ENCODE peak calls at places on chromosomes 1 and 21, in five cellular contexts. M is prostate gland, K is stomach, J is GM12864, R is IMR-90. T is an unnamed sample.

GRCh38 chr1:29292344-29292743 is 56.0 kb downstream of the PTPRU start:
- DNase-seq in M (no peak), K (no peak), J (no peak), R (peak), T (no peak)

GRCh38 chr21:44534688-44535087 is 5.3 kb downstream of the KRTAP10-1 start:
- DNase-seq in M (no peak), K (no peak), J (no peak), R (no peak), T (no peak)

GRCh38 chr1:7505094-7505838 is 265.8 kb upstream of the VAMP3 start:
- DNase-seq in M (no peak), K (no peak), J (no peak), R (no peak), T (no peak)

GRCh38 chr1:96073100-96073499 is 648.5 kb upstream of the PTBP2 start:
- DNase-seq in M (no peak), K (no peak), J (no peak), R (no peak), T (no peak)

GRCh38 chr1:2206813-2207488 is 12.4 kb upstream of the FAAP20 start:
- DNase-seq in M (no peak), K (no peak), J (no peak), R (no peak), T (no peak)

GRCh38 chr1:27970401-27970800 is 10.6 kb downstream of the XKR8 start:
- DNase-seq in M (no peak), K (no peak), J (no peak), R (peak), T (peak)

GRCh38 chr1:221801773-221802516 is 60.1 kb upstream of the DUSP10 start:
- DNase-seq in M (no peak), K (no peak), J (no peak), R (peak), T (peak)

GRCh38 chr21:10616535-10616934 is 95.2 kb downstream of the TPTE start:
- DNase-seq in M (no peak), K (no peak), J (no peak), R (no peak), T (no peak)

GRCh38 chr1:210252621-210253041 is 20.0 kb downstream of the SERTAD4 start:
- DNase-seq in M (peak), K (peak), J (no peak), R (no peak), T (no peak)

GRCh38 chr21:36134820-36135390 is at the start of gene CBR3:
- DNase-seq in M (peak), K (peak), J (no peak), R (peak), T (peak)

GRCh38 chr1:230303822-230304221 is 122.3 kb downstream of the PGBD5 start:
- DNase-seq in M (no peak), K (no peak), J (no peak), R (peak), T (peak)

GRCh38 chr1:77222496-77222895 is 3.3 kb upstream of the PIGK start:
- DNase-seq in M (no peak), K (no peak), J (no peak), R (no peak), T (no peak)

GRCh38 chr21:40270134-40270533 is 402.9 kb downstream of the PCP4 start:
- DNase-seq in M (no peak), K (no peak), J (no peak), R (no peak), T (no peak)

GRCh38 chr1:245121523-245121922 is 33.3 kb upstream of the KIF26B start:
- DNase-seq in M (no peak), K (no peak), J (no peak), R (no peak), T (no peak)

GRCh38 chr1:177585492-177586220 is 384.2 kb downstream of the SEC16B start:
- DNase-seq in M (peak), K (peak), J (no peak), R (no peak), T (no peak)

GRCh38 chr1:61370177-61370907 is 288.0 kb downstream of the NFIA start:
- DNase-seq in M (no peak), K (no peak), J (no peak), R (no peak), T (peak)

GRCh38 chr1:221832617-221833016 is 90.7 kb upstream of the DUSP10 start:
- DNase-seq in M (peak), K (no peak), J (no peak), R (no peak), T (no peak)

GRCh38 chr1:21899972-21900371 is 37.1 kb downstream of the HSPG2 start:
- DNase-seq in M (no peak), K (no peak), J (no peak), R (no peak), T (peak)

GRCh38 chr1:51877434-51878306 is 857 bp downstream of the NRDC start:
- DNase-seq in M (peak), K (no peak), J (no peak), R (peak), T (peak)

GRCh38 chr1:201914456-201915235 is 25.9 kb downstream of the SHISA4 start:
- DNase-seq in M (no peak), K (no peak), J (no peak), R (peak), T (peak)

GRCh38 chr1:43273708-43274107 is 3.9 kb downstream of the TMEM125 start:
- DNase-seq in M (no peak), K (peak), J (no peak), R (no peak), T (no peak)

GRCh38 chr1:31166462-31166861 is 73.2 kb downstream of the NKAIN1 start:
- DNase-seq in M (no peak), K (no peak), J (no peak), R (no peak), T (no peak)

GRCh38 chr1:197781998-197782718 is 6.9 kb upstream of the DENND1B start:
- DNase-seq in M (no peak), K (no peak), J (no peak), R (peak), T (no peak)

GRCh38 chr1:228830954-228831481 is 95.7 kb downstream of the RHOU start:
- DNase-seq in M (no peak), K (no peak), J (no peak), R (peak), T (peak)

GRCh38 chr1:200317236-200317635 is 92.6 kb downstream of the ZNF281 start:
- DNase-seq in M (no peak), K (no peak), J (no peak), R (peak), T (no peak)

GRCh38 chr1:18581420-18581880 is 49.2 kb upstream of the PAX7 start:
- DNase-seq in M (peak), K (peak), J (no peak), R (no peak), T (peak)

GRCh38 chr1:11746092-11746491 is 10.2 kb downstream of the AGTRAP start:
- DNase-seq in M (no peak), K (no peak), J (no peak), R (peak), T (no peak)

GRCh38 chr1:23575226-23575810 is 16.0 kb upstream of the ID3 start:
- DNase-seq in M (no peak), K (no peak), J (no peak), R (no peak), T (no peak)

GRCh38 chr1:85361106-85361505 is 84.7 kb upstream of the BCL10 start:
- DNase-seq in M (no peak), K (no peak), J (no peak), R (peak), T (peak)

GRCh38 chr1:184545601-184546000 is 158.8 kb downstream of the C1orf21 start:
- DNase-seq in M (peak), K (no peak), J (no peak), R (peak), T (peak)

GRCh38 chr1:183370399-183371058 is 47.7 kb downstream of the NMNAT2 start:
- DNase-seq in M (peak), K (peak), J (no peak), R (no peak), T (no peak)

GRCh38 chr21:31326478-31327247 is 17.4 kb downstream of the TIAM1 start:
- DNase-seq in M (no peak), K (no peak), J (peak), R (no peak), T (peak)

GRCh38 chr1:63322248-63322943 is at the start of gene FOXD3:
- DNase-seq in M (peak), K (peak), J (peak), R (peak), T (peak)

GRCh38 chr1:168945870-168946269 is 160.6 kb upstream of the ATP1B1 start:
- DNase-seq in M (no peak), K (peak), J (no peak), R (no peak), T (no peak)

GRCh38 chr21:43268804-43269186 is 100.0 kb downstream of the CRYAA start:
- DNase-seq in M (no peak), K (no peak), J (no peak), R (no peak), T (no peak)

GRCh38 chr21:23507501-23507900 is 2099.8 kb downstream of the MRPL39 start:
- DNase-seq in M (no peak), K (no peak), J (no peak), R (no peak), T (no peak)

GRCh38 chr1:230937370-230937769 is 41.3 kb downstream of the TTC13 start:
- DNase-seq in M (no peak), K (no peak), J (no peak), R (peak), T (peak)

GRCh38 chr1:221739018-221739676 is 2.7 kb downstream of the DUSP10 start:
- DNase-seq in M (no peak), K (no peak), J (no peak), R (no peak), T (no peak)

GRCh38 chr1:60965280-60965854 is 117.0 kb upstream of the NFIA start:
- DNase-seq in M (no peak), K (no peak), J (no peak), R (no peak), T (no peak)

DNA sequence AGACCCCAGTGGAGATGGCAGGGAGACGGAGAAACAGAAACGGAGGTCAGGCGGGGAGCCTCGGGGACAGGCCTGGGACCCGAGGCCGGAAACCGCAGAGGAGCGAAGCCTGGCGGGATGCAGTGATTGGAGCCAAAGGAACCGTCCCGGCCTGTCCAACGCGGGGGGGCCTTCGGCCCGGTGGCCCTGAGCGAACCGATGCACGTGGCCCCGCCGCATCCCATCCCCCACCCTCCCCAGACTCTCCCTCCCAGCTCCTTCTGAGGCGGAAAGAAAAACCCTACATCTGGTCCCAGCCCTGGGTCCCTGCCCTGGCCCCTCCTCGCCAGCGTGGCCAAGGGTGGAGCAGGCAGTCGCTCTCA is 1.2 kb upstream of the CRABP2 start:
- DNase-seq in M (no peak), K (no peak), J (no peak), R (no peak), T (no peak)
- H3K4me3 ChIP-seq in M (peak), K (peak), J (no peak), R (no peak), T (no peak)

GRCh38 chr1:239387304-239388231 is 1.2 kb downstream of the CHRM3 start:
- DNase-seq in M (no peak), K (peak), J (no peak), R (no peak), T (no peak)
- H3K4me3 ChIP-seq in M (peak), K (peak), J (no peak), R (no peak), T (no peak)

DNA sequence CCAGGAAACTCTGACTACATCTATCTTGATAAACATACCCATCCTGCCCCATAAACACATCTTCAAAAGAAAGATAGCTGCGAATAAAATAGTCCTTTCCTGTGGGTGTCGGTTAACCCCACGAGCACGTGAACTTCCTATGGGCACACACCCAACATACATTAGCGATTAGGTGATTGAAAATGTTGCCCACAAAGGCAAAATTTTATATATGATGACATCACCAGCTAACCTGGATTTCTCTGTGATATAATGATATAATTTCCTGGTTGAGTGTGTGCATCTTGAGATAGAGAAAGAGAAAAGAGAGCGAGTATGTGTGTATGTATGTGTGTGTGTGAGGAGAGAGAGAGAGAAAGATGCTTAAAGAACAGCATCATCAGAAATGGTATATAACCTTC is 296.1 kb downstream of the PTPRC start:
- DNase-seq in M (no peak), K (no peak), J (no peak), R (peak), T (no peak)
- H3K4me3 ChIP-seq in M (peak), K (peak), J (peak), R (peak), T (peak)

GRCh38 chr1:66641851-66642473 is 108.0 kb downstream of the SGIP1 start:
- DNase-seq in M (no peak), K (no peak), J (no peak), R (no peak), T (no peak)
- H3K4me3 ChIP-seq in M (no peak), K (no peak), J (no peak), R (no peak), T (no peak)

GRCh38 chr1:44808938-44809917 is 905 bp downstream of the BTBD19 start:
- DNase-seq in M (no peak), K (peak), J (peak), R (peak), T (peak)
- H3K4me3 ChIP-seq in M (no peak), K (peak), J (no peak), R (peak), T (peak)

DNA sequence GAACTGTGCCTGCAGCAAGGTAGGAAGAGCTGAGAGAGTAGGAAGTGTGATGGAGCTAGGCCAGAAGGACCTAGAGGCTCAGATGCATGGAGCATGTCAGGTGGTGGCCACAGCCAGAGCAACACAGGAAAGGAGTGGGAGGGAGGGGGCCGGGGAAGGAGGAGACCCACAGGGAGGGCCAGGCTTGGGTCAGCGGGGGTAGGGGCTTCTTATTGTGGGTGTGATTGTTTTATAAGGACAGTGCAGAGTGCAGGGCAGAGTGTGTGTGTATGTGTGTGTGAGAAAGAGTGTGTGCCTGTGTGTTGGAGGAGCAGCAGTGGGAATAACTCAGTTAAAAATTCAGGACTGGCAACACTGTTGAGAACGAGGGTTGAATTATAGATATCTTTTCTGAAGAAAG is 27.0 kb upstream of the TTF2 start:
- DNase-seq in M (no peak), K (no peak), J (no peak), R (no peak), T (no peak)
- H3K4me3 ChIP-seq in M (no peak), K (no peak), J (no peak), R (no peak), T (no peak)

GRCh38 chr1:10429868-10430215 is 391 bp upstream of the CENPS start:
- DNase-seq in M (no peak), K (no peak), J (no peak), R (peak), T (peak)
- H3K4me3 ChIP-seq in M (peak), K (peak), J (peak), R (peak), T (peak)

DNA sequence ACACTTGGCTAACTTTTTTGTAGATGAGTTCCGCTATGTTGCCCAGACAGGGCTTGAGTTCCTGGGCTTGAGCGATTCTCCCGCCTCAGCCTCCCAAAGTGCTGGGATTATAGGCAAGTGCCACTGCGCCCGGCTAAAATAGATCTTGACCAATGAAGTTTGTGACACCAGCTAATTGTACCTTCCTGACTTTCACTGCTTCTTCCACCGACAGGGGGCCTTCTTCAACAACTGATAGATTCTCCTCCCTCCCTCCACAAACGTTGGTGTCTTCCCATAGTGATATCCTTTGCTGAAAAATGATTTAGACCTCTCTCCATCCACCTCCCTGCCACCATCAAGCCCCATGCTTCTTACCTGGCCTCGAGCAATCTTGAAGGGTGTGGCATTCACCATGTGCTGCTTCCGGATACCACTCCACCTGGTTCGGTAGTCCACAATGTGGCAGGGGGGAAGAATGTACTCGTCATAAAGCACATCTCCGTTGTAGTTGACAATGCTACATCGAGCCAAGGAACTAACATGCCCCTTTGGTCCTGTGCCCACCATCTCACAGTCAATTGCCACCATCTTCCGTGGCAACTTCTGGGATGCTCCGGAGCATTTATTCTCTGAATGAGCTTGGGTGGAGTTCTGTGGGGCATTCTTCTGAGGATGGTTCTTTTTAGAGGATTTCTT is 1.6 kb upstream of the METTL25B start:
- DNase-seq in M (no peak), K (peak), J (no peak), R (peak), T (peak)
- H3K4me3 ChIP-seq in M (peak), K (peak), J (peak), R (no peak), T (peak)

GRCh38 chr1:48873944-48874343 is 97.3 kb upstream of the BEND5 start:
- DNase-seq in M (no peak), K (no peak), J (no peak), R (no peak), T (no peak)

GRCh38 chr1:48864913-48865312 is 88.2 kb upstream of the BEND5 start:
- DNase-seq in M (no peak), K (no peak), J (no peak), R (no peak), T (no peak)

GRCh38 chr1:48869116-48869893 is 92.6 kb upstream of the BEND5 start:
- DNase-seq in M (peak), K (no peak), J (no peak), R (no peak), T (peak)

GRCh38 chr1:48875736-48876135 is 99.0 kb upstream of the BEND5 start:
- DNase-seq in M (no peak), K (no peak), J (no peak), R (no peak), T (no peak)

DNA sequence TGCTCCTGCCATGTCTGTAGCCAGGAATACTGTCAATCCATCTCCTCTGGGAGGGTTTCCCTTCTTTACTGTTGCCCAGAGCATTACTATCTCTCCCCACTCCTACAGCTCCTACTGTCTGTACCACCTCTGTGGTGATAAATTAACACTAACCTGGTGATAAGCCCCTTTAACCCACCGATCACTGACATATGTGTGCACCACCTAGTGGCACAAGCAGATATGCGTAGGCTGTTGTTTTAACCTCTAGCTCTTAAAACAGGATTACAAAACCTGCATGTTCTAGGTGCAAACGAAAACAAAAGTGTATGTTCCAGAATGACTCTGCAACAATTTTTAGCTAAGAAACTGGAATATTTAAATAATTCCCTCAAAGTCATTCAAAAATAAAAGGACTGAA is 93.9 kb upstream of the BEND5 start:
- DNase-seq in M (no peak), K (no peak), J (no peak), R (no peak), T (peak)
- H3K4me3 ChIP-seq in M (no peak), K (no peak), J (no peak), R (no peak), T (no peak)